ENCODE peak calls at places on chromosomes 3 and 15, in six cellular contexts. One of them, this sample, is unnamed. For H3K27me3, the result is how much of the 10 kb centered on the place peaks cover.

GRCh38 chr15:80201256-80202015 is 48.6 kb downstream of the FAH start:
- DNase-seq in HL-60: no peak
- DNase-seq in colonic mucosa: no peak
- DNase-seq in transverse colon: no peak
- DNase-seq in sigmoid colon: no peak
- DNase-seq in endothelial cell of umbilical vein: no peak
- DNase-seq in this sample: no peak

GRCh38 chr3:15495461-15496340 is 25.8 kb downstream of the COLQ start:
- DNase-seq in endothelial cell of umbilical vein: no peak
- DNase-seq in transverse colon: no peak
- DNase-seq in sigmoid colon: no peak
- DNase-seq in HL-60: no peak
- DNase-seq in colonic mucosa: no peak
- DNase-seq in this sample: no peak

GRCh38 chr15:34147371-34148140 is 45.7 kb downstream of the PGBD4 start:
- DNase-seq in colonic mucosa: no peak
- DNase-seq in sigmoid colon: no peak
- DNase-seq in HL-60: no peak
- DNase-seq in transverse colon: no peak
- DNase-seq in endothelial cell of umbilical vein: peak
- DNase-seq in this sample: no peak

GRCh38 chr15:81434882-81435281 is 60.9 kb upstream of the TMC3 start:
- DNase-seq in transverse colon: no peak
- DNase-seq in endothelial cell of umbilical vein: no peak
- DNase-seq in colonic mucosa: no peak
- DNase-seq in sigmoid colon: no peak
- DNase-seq in HL-60: no peak
- DNase-seq in this sample: no peak

GRCh38 chr15:75947117-75947516 is 43.4 kb downstream of the FBXO22 start:
- DNase-seq in sigmoid colon: no peak
- DNase-seq in HL-60: no peak
- DNase-seq in transverse colon: no peak
- DNase-seq in colonic mucosa: no peak
- DNase-seq in endothelial cell of umbilical vein: no peak
- DNase-seq in this sample: peak

GRCh38 chr15:98611808-98612207 is 36.5 kb upstream of the IGF1R start:
- DNase-seq in transverse colon: no peak
- DNase-seq in endothelial cell of umbilical vein: no peak
- DNase-seq in HL-60: no peak
- DNase-seq in colonic mucosa: no peak
- DNase-seq in sigmoid colon: no peak
- DNase-seq in this sample: no peak

GRCh38 chr15:80461370-80462060 is 57.3 kb downstream of the ARNT2 start:
- DNase-seq in sigmoid colon: no peak
- DNase-seq in HL-60: no peak
- DNase-seq in colonic mucosa: no peak
- DNase-seq in endothelial cell of umbilical vein: no peak
- DNase-seq in transverse colon: no peak
- DNase-seq in this sample: no peak

GRCh38 chr15:82168757-82169156 is 93.8 kb downstream of the EFL1 start:
- DNase-seq in colonic mucosa: no peak
- DNase-seq in transverse colon: no peak
- DNase-seq in HL-60: no peak
- DNase-seq in endothelial cell of umbilical vein: no peak
- DNase-seq in sigmoid colon: no peak
- DNase-seq in this sample: no peak

GRCh38 chr3:95721938-95722337 is 1092.5 kb upstream of the EPHA6 start:
- DNase-seq in endothelial cell of umbilical vein: no peak
- DNase-seq in colonic mucosa: no peak
- DNase-seq in sigmoid colon: no peak
- DNase-seq in HL-60: no peak
- DNase-seq in transverse colon: no peak
- DNase-seq in this sample: no peak

GRCh38 chr3:4766716-4767499 is 212.3 kb upstream of the BHLHE40 start:
- DNase-seq in colonic mucosa: no peak
- DNase-seq in transverse colon: no peak
- DNase-seq in endothelial cell of umbilical vein: peak
- DNase-seq in HL-60: no peak
- DNase-seq in sigmoid colon: no peak
- DNase-seq in this sample: no peak

GRCh38 chr3:133058831-133059230 is 20.6 kb downstream of the TMEM108 start:
- DNase-seq in HL-60: no peak
- DNase-seq in sigmoid colon: no peak
- DNase-seq in colonic mucosa: no peak
- DNase-seq in endothelial cell of umbilical vein: no peak
- DNase-seq in transverse colon: no peak
- DNase-seq in this sample: no peak

GRCh38 chr3:32305477-32305876 is 67.0 kb downstream of the CMTM8 start:
- DNase-seq in sigmoid colon: no peak
- DNase-seq in colonic mucosa: no peak
- DNase-seq in HL-60: no peak
- DNase-seq in endothelial cell of umbilical vein: no peak
- DNase-seq in transverse colon: no peak
- DNase-seq in this sample: no peak

GRCh38 chr15:63694184-63694583 is 97.0 kb downstream of the FBXL22 start:
- DNase-seq in transverse colon: no peak
- DNase-seq in sigmoid colon: no peak
- DNase-seq in endothelial cell of umbilical vein: no peak
- DNase-seq in HL-60: no peak
- DNase-seq in colonic mucosa: no peak
- DNase-seq in this sample: no peak

DNA sequence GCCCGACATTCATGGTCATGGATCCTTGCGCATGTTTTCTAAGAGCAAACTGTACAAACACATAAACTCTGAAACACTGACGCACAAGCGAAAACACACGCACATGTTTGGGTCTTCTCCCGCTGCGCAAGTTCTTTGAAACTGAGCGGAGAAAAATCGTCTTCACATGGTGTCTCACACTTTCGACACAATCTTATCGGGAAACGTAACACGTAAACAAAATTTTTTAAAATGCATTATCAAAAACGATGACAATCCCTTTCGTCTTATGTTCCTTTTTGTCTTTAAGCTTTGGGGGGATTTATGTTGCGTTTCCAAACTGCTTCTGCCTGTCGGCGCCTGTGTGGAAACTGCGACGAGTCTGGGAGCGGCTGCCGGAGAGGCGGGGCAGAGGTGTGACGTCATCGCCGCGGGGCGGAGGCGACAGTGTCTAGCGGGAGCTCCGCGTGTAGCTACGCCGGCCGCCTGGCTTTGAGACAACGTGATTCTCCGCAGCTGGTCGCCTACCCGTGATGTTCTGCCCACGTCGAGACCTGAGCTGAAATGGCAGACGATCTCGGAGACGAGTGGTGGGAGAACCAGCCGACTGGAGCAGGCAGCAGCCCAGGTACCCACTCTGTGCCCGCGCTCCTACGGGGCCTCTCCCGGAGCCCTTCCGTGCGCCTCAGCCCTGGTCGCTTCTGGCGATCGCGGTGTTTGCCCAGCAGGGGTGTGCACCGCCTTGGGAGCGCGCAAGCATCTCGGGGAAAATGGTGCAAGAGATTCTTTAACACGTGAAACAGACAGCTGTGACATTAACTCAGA is at the start of gene CMSS1:
- DNase-seq in endothelial cell of umbilical vein: peak
- DNase-seq in sigmoid colon: peak
- DNase-seq in HL-60: peak
- DNase-seq in colonic mucosa: peak
- DNase-seq in transverse colon: peak
- DNase-seq in this sample: peak
- TF ChIP-seq CTCF in endothelial cell of umbilical vein: peak
- TF ChIP-seq CTCF in sigmoid colon: no peak
- TF ChIP-seq CTCF in HL-60: no peak
- TF ChIP-seq CTCF in colonic mucosa: no peak
- TF ChIP-seq CTCF in transverse colon: peak
- TF ChIP-seq CTCF in this sample: peak

DNA sequence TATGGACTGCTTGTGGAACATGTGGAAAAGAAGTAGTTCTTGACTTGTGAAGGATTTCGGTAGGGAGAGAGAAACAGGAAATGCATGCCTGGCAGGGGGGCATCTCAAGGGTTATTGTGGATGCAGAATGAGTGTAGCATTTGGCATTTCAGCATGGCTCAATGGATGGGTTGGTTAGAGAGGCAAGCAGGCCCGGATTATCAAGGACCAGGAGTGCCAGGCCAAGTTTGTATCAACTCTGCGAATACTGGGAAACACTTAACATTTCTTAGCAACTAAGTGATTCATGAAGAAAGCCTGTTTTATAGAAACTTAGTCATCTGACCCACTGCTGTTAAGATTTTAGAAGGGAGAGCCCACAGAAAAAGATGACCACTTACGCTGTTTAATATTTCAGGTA is 33.6 kb downstream of the KIF15 start:
- DNase-seq in endothelial cell of umbilical vein: no peak
- DNase-seq in transverse colon: no peak
- DNase-seq in colonic mucosa: no peak
- DNase-seq in sigmoid colon: no peak
- DNase-seq in HL-60: no peak
- DNase-seq in this sample: no peak
- H3K27me3 ChIP-seq in endothelial cell of umbilical vein: under half
- H3K27me3 ChIP-seq in transverse colon: under half
- H3K27me3 ChIP-seq in colonic mucosa: under half
- H3K27me3 ChIP-seq in sigmoid colon: under half
- H3K27me3 ChIP-seq in HL-60: under half
- H3K27me3 ChIP-seq in this sample: under half

DNA sequence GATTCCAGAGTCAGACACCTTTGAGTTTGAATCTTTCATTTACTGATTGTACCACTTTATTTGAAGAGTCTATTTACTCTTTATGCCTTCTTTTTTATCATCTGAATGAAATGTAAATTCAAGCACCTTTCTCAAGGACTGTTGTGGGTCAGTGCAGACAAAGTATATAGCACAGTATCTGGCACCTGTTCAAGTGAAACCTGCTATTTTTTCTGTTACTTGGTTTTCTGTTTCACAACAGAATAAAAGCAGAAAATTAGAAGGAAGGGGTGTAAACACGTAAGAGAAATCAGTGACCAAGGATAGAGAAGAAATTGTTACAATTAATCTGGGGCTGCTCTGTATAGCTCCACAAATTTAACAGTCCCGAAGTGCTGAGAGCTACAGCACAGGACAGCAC is 357.4 kb downstream of the RSL24D1 start:
- DNase-seq in sigmoid colon: no peak
- DNase-seq in HL-60: no peak
- DNase-seq in endothelial cell of umbilical vein: no peak
- DNase-seq in colonic mucosa: no peak
- DNase-seq in transverse colon: no peak
- DNase-seq in this sample: no peak
- H3K4me3 ChIP-seq in sigmoid colon: no peak
- H3K4me3 ChIP-seq in HL-60: no peak
- H3K4me3 ChIP-seq in endothelial cell of umbilical vein: no peak
- H3K4me3 ChIP-seq in colonic mucosa: no peak
- H3K4me3 ChIP-seq in transverse colon: no peak
- H3K4me3 ChIP-seq in this sample: no peak

GRCh38 chr3:79410617-79411016 is 357.2 kb downstream of the ROBO1 start:
- DNase-seq in HL-60: no peak
- DNase-seq in sigmoid colon: no peak
- DNase-seq in colonic mucosa: no peak
- DNase-seq in endothelial cell of umbilical vein: no peak
- DNase-seq in transverse colon: no peak
- DNase-seq in this sample: no peak

GRCh38 chr3:79410136-79410535 is 357.7 kb downstream of the ROBO1 start:
- DNase-seq in endothelial cell of umbilical vein: no peak
- DNase-seq in transverse colon: no peak
- DNase-seq in colonic mucosa: no peak
- DNase-seq in HL-60: no peak
- DNase-seq in sigmoid colon: no peak
- DNase-seq in this sample: no peak

GRCh38 chr3:79405183-79405582 is 362.6 kb downstream of the ROBO1 start:
- DNase-seq in transverse colon: no peak
- DNase-seq in colonic mucosa: no peak
- DNase-seq in sigmoid colon: no peak
- DNase-seq in endothelial cell of umbilical vein: no peak
- DNase-seq in HL-60: no peak
- DNase-seq in this sample: no peak

DNA sequence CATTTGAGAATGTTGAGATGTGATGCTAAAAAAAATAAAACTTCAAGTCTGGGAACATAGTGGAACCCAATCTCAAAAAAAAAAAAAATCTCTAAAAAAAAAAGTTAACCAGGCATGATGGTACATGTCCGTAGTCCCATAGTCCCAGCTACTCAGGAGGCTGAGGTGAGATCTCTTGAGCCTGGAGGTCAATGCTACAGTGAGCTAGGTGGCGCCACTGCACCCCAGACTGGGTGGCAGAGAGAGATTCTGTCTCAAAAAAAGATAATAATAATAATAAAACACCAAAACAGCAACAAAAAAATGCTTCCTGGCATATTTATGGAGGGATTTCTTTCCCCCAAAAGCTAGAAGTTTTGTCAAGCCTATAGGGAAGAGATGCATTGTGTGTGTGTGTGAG is 361.6 kb downstream of the ROBO1 start:
- DNase-seq in colonic mucosa: no peak
- DNase-seq in sigmoid colon: no peak
- DNase-seq in endothelial cell of umbilical vein: no peak
- DNase-seq in transverse colon: no peak
- DNase-seq in HL-60: no peak
- DNase-seq in this sample: no peak
- TF ChIP-seq CTCF in colonic mucosa: no peak
- TF ChIP-seq CTCF in sigmoid colon: no peak
- TF ChIP-seq CTCF in endothelial cell of umbilical vein: no peak
- TF ChIP-seq CTCF in transverse colon: no peak
- TF ChIP-seq CTCF in HL-60: no peak
- TF ChIP-seq CTCF in this sample: no peak

GRCh38 chr3:184600685-184601377 is 39.2 kb downstream of the EPHB3 start:
- DNase-seq in transverse colon: no peak
- DNase-seq in colonic mucosa: no peak
- DNase-seq in endothelial cell of umbilical vein: no peak
- DNase-seq in sigmoid colon: peak
- DNase-seq in HL-60: no peak
- DNase-seq in this sample: no peak
- H3K27me3 ChIP-seq in transverse colon: under half
- H3K27me3 ChIP-seq in colonic mucosa: under half
- H3K27me3 ChIP-seq in endothelial cell of umbilical vein: under half
- H3K27me3 ChIP-seq in sigmoid colon: under half
- H3K27me3 ChIP-seq in HL-60: under half
- H3K27me3 ChIP-seq in this sample: under half

DNA sequence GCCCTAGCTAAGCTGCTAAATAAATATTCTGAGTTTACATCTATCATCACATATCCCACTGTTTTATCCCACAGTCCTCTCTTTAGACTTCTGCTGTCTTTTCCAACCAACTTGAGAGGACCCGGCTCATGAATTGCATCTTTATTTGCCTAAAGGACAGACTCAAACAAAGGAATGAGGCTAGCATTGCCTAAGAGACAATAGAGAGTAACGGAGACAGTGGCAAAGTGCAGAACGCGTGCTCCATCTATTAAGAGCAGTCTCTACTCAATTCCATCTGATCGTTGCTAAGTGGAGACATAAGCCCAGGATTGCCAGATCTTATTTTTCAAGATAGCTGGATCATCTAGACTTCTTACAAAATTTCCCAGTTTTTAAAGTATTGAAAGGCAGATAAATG is 2.3 kb downstream of the ADAMTSL3 start:
- DNase-seq in endothelial cell of umbilical vein: no peak
- DNase-seq in transverse colon: no peak
- DNase-seq in HL-60: no peak
- DNase-seq in sigmoid colon: no peak
- DNase-seq in colonic mucosa: no peak
- DNase-seq in this sample: no peak
- H3K4me3 ChIP-seq in endothelial cell of umbilical vein: no peak
- H3K4me3 ChIP-seq in transverse colon: no peak
- H3K4me3 ChIP-seq in HL-60: no peak
- H3K4me3 ChIP-seq in sigmoid colon: no peak
- H3K4me3 ChIP-seq in colonic mucosa: no peak
- H3K4me3 ChIP-seq in this sample: no peak

GRCh38 chr3:143433787-143434378 is 314.3 kb downstream of the CHST2 start:
- DNase-seq in endothelial cell of umbilical vein: no peak
- DNase-seq in HL-60: no peak
- DNase-seq in transverse colon: no peak
- DNase-seq in sigmoid colon: no peak
- DNase-seq in colonic mucosa: peak
- DNase-seq in this sample: no peak
- TF ChIP-seq CTCF in endothelial cell of umbilical vein: peak
- TF ChIP-seq CTCF in HL-60: peak
- TF ChIP-seq CTCF in transverse colon: peak
- TF ChIP-seq CTCF in sigmoid colon: no peak
- TF ChIP-seq CTCF in colonic mucosa: peak
- TF ChIP-seq CTCF in this sample: peak

This sample was measured in BJ.